ENCODE peak calls at places on chromosomes 4 and X, in nine cellular contexts. G is HepG2, Q is A549, S is GM23338, D is HL-60, O is K562, F is Panc1, Z is GM12878, L is HCT116. C is an unnamed sample.

GRCh38 chr4:1593881-1594345 is 90.2 kb downstream of the FAM53A start:
- DNase-seq in G (no peak), L (no peak), F (no peak), O (peak; percentile 62), Q (no peak), D (no peak), S (no peak), Z (no peak), C (peak; percentile 60)

GRCh38 chrX:125778256-125778655 is 387.8 kb downstream of the DCAF12L2 start:
- DNase-seq in Z (no peak), L (no peak), S (no peak), Q (no peak), G (no peak), F (no peak), O (no peak), D (no peak), C (no peak)

GRCh38 chrX:114162068-114162735 is 421.7 kb upstream of the HTR2C start:
- DNase-seq in F (no peak), Q (no peak), Z (no peak), L (no peak), G (peak; percentile 0), O (peak; percentile 56), D (peak; percentile 1), S (peak; percentile 71), C (no peak)

GRCh38 chr4:3440979-3441500 is 728 bp upstream of the HGFAC start:
- DNase-seq in S (no peak), O (peak; percentile 36), D (peak; percentile 69), G (no peak), F (no peak), L (no peak), Z (no peak), Q (no peak), C (no peak)

GRCh38 chr4:1249148-1249730 is 309 bp upstream of the CTBP1 start:
- DNase-seq in F (no peak), L (peak; percentile 64), S (peak; percentile 87), O (peak; percentile 92), D (peak; percentile 77), Q (peak; percentile 65), G (peak; percentile 56), Z (no peak), C (peak; percentile 95)

GRCh38 chr4:174713181-174713580 is 115.9 kb downstream of the GLRA3 start:
- DNase-seq in S (peak; percentile 5), Z (no peak), F (no peak), O (no peak), D (no peak), Q (no peak), L (no peak), G (no peak), C (no peak)

GRCh38 chr4:186159613-186160012 is 31.8 kb upstream of the CYP4V2 start:
- DNase-seq in Q (no peak), L (no peak), G (no peak), D (no peak), S (peak; percentile 6), F (no peak), O (no peak), Z (no peak), C (no peak)

GRCh38 chrX:56797966-56798711 is 69.1 kb downstream of the NBDY start:
- DNase-seq in D (no peak), L (no peak), S (no peak), O (no peak), Z (no peak), G (no peak), F (no peak), Q (no peak), C (peak; percentile 40)

GRCh38 chrX:107935664-107936433 is 46.3 kb downstream of the TEX13B start:
- DNase-seq in Q (no peak), S (peak; percentile 63), Z (no peak), D (no peak), O (no peak), L (no peak), F (peak; percentile 8), G (no peak), C (no peak)

GRCh38 chr4:60721680-60722079 is 478.4 kb upstream of the ADGRL3 start:
- DNase-seq in G (no peak), D (no peak), F (no peak), Q (no peak), S (no peak), L (no peak), O (no peak), Z (no peak), C (no peak)

GRCh38 chr4:148112231-148112982 is 329.8 kb downstream of the NR3C2 start:
- DNase-seq in O (no peak), D (peak; percentile 8), G (no peak), Z (no peak), F (no peak), Q (no peak), S (no peak), L (no peak), C (no peak)

GRCh38 chr4:55675196-55675793 is 39.2 kb upstream of the NMU start:
- DNase-seq in S (no peak), L (no peak), Q (no peak), G (no peak), O (no peak), D (no peak), F (no peak), Z (no peak), C (no peak)
- TF ChIP-seq REST in S (no peak), L (no peak), Q (no peak), G (no peak), O (no peak), D (no peak), F (no peak), Z (no peak), C (no peak)

DNA sequence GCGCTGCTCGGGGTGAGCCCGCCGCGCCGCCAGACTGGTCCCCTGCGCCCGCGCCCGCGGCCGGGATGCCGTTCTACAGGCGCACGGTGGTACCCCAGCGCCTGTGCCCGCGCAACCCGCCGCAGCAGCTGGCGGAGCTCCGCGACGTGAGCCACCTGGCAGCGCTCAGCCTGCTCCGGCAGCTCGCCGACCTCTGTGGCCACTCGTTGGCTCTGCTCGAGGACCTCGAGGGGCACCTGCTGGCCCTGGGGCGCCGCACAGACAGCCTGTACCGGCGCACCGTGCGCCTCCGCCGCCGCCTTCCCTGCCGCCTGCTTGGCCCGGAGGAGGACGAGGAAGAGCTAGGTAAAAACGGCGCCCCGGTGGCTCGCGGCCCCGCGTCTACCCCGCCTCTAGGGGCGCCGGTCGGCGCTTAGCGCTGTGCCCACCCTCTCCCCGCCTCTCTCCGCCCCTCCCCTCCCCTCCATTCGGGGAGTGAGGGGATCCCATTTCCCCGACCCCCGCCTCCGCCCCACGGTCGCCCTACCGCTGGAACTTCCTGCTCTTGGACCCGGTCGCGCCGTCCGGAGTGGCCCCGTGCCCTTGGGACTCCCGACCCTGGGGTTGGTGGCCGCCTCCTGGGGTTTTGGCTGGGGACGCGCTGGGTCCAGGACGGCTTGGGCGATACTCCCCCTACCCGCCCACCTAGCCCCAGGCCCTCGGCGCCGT is 532 bp downstream of the NHSL2 start:
- DNase-seq in Z (no peak), Q (peak; percentile 42), S (peak; percentile 66), F (no peak), G (no peak), D (no peak), O (no peak), L (no peak), C (peak; percentile 53)
- TF ChIP-seq REST in Z (no peak), Q (no peak), S (no peak), F (no peak), G (no peak), D (no peak), O (no peak), L (no peak), C (no peak)

GRCh38 chrX:27884654-27885053 is 76.9 kb downstream of the MAGEB10 start:
- DNase-seq in F (no peak), L (no peak), G (no peak), O (no peak), Z (no peak), D (no peak), Q (no peak), S (peak; percentile 15), C (no peak)

GRCh38 chrX:27878862-27879261 is 71.1 kb downstream of the MAGEB10 start:
- DNase-seq in Q (no peak), S (no peak), Z (no peak), D (no peak), O (no peak), F (no peak), G (no peak), L (no peak), C (no peak)

GRCh38 chrX:27882695-27883094 is 74.9 kb downstream of the MAGEB10 start:
- DNase-seq in D (no peak), F (no peak), L (no peak), Q (no peak), Z (no peak), G (no peak), O (no peak), S (no peak), C (no peak)

DNA sequence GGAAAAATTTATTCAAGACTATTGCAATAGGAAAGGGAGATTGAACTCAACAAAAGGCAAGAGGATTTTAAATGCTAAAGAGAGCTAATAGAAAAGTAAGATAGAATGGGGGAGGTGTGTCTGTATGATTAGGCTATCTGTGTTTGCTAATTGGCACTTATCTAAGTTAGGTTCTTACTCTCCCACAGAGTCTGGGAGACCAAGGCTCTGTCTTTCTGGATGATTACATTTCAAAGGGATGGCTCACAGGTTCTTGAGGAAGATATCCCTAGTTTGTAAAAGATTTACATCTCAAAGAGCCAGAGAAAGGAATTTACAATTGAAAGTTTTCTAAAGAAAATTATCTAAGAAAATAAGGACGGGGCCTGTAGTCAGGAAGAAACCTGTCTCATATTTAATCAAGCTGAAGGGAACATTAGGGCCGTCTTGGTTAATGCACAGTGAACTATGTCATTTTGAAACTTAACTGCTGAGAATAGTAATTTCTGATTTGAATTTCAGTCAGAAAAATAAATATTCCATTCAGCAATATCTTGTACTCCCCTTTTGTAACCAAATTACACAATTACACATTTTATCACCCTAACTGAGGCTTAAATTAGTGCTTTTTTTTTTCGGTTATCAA is 75.8 kb downstream of the MAGEB10 start:
- DNase-seq in Z (no peak), G (no peak), L (no peak), F (no peak), O (no peak), S (peak; percentile 43), Q (no peak), D (no peak), C (no peak)
- TF ChIP-seq REST in Z (no peak), G (no peak), L (no peak), F (no peak), O (no peak), S (no peak), Q (no peak), D (no peak), C (no peak)

GRCh38 chr4:101853691-101854090 is 63.2 kb downstream of the BANK1 start:
- DNase-seq in F (no peak), Q (no peak), D (no peak), Z (no peak), L (no peak), G (no peak), S (no peak), O (no peak), C (no peak)

GRCh38 chr4:101856149-101856548 is 65.6 kb downstream of the BANK1 start:
- DNase-seq in L (no peak), D (no peak), O (no peak), F (no peak), Z (no peak), Q (no peak), S (no peak), G (no peak), C (no peak)

GRCh38 chr4:101853028-101853427 is 62.5 kb downstream of the BANK1 start:
- DNase-seq in O (no peak), G (no peak), S (no peak), L (no peak), Z (no peak), Q (no peak), F (no peak), D (no peak), C (no peak)

GRCh38 chr4:101857176-101857575 is 66.6 kb downstream of the BANK1 start:
- DNase-seq in L (no peak), Z (no peak), Q (no peak), G (no peak), D (no peak), O (no peak), F (no peak), S (no peak), C (no peak)

GRCh38 chr4:101855239-101855638 is 64.7 kb downstream of the BANK1 start:
- DNase-seq in O (no peak), S (no peak), F (no peak), Q (no peak), Z (no peak), D (no peak), G (no peak), L (no peak), C (no peak)
- TF ChIP-seq REST in O (no peak), S (no peak), F (no peak), Q (no peak), Z (no peak), D (no peak), G (no peak), L (no peak), C (no peak)